ENCODE peak calls at places on chromosome 2, in five cellular contexts. X is neuronal stem cell, T is H1, I is H9, O is mesenchymal stem cell. L is an unnamed sample.

GRCh38 chr2:27960237-27960912 is 69.8 kb downstream of the BABAM2 start:
- DNase-seq in X (no peak), T (no peak), I (no peak), O (peak), L (no peak)

GRCh38 chr2:238099709-238100048 is 461 bp upstream of the ESPNL start:
- DNase-seq in X (no peak), T (peak), I (no peak), O (no peak), L (no peak)

GRCh38 chr2:7057865-7058400 is 140.7 kb downstream of the RNF144A start:
- DNase-seq in X (no peak), T (no peak), I (no peak), O (no peak), L (no peak)

GRCh38 chr2:197306691-197307030 is 3.9 kb downstream of the ANKRD44 start:
- DNase-seq in X (no peak), T (no peak), I (no peak), O (no peak), L (no peak)

GRCh38 chr2:119223521-119224390 is at the start of gene STEAP3:
- DNase-seq in X (peak), T (peak), I (peak), O (peak), L (peak)

GRCh38 chr2:118049140-118050128 is 35.6 kb upstream of the CCDC93 start:
- DNase-seq in X (no peak), T (no peak), I (no peak), O (no peak), L (no peak)

GRCh38 chr2:222912776-222913175 is 51.9 kb downstream of the ACSL3 start:
- DNase-seq in X (no peak), T (no peak), I (no peak), O (no peak), L (no peak)

GRCh38 chr2:141384676-141385075 is 746.1 kb downstream of the LRP1B start:
- DNase-seq in X (no peak), T (no peak), I (no peak), O (peak), L (no peak)

GRCh38 chr2:49801898-49802297 is 647.6 kb upstream of the FSHR start:
- DNase-seq in X (no peak), T (no peak), I (no peak), O (no peak), L (no peak)

GRCh38 chr2:979286-979928 is 28.8 kb downstream of the SNTG2 start:
- DNase-seq in X (no peak), T (no peak), I (no peak), O (no peak), L (no peak)

GRCh38 chr2:147792966-147793617 is 51.7 kb upstream of the ACVR2A start:
- DNase-seq in X (no peak), T (no peak), I (no peak), O (peak), L (peak)

GRCh38 chr2:127811922-127812321 is 951 bp upstream of the WDR33 start:
- DNase-seq in X (no peak), T (no peak), I (no peak), O (no peak), L (no peak)

GRCh38 chr2:127413782-127414743 is 4.2 kb upstream of the PROC start:
- DNase-seq in X (no peak), T (no peak), I (no peak), O (peak), L (no peak)

GRCh38 chr2:239893236-239893515 is 132.0 kb downstream of the NDUFA10 start:
- DNase-seq in X (no peak), T (no peak), I (peak), O (no peak), L (no peak)

GRCh38 chr2:37471994-37472393 is 127.6 kb downstream of the QPCT start:
- DNase-seq in X (no peak), T (no peak), I (no peak), O (peak), L (peak)

GRCh38 chr2:39119732-39120520 is 925 bp downstream of the SOS1 start:
- DNase-seq in X (peak), T (peak), I (peak), O (peak), L (peak)

GRCh38 chr2:149832256-149832655 is 244.7 kb upstream of the MMADHC start:
- DNase-seq in X (no peak), T (no peak), I (no peak), O (no peak), L (no peak)

GRCh38 chr2:12044857-12045256 is 298.4 kb downstream of the LPIN1 start:
- DNase-seq in X (no peak), T (no peak), I (no peak), O (no peak), L (no peak)

GRCh38 chr2:120867290-120868231 is 131.9 kb downstream of the GLI2 start:
- DNase-seq in X (peak), T (peak), I (peak), O (peak), L (peak)

GRCh38 chr2:192298664-192299063 is 103.9 kb upstream of the TMEFF2 start:
- DNase-seq in X (no peak), T (no peak), I (peak), O (no peak), L (no peak)

GRCh38 chr2:10768063-10768507 is 44.5 kb downstream of the PDIA6 start:
- DNase-seq in X (no peak), T (no peak), I (no peak), O (no peak), L (no peak)

GRCh38 chr2:86453838-86454237 is 12.7 kb downstream of the KDM3A start:
- DNase-seq in X (no peak), T (no peak), I (no peak), O (no peak), L (no peak)

GRCh38 chr2:180124273-180124881 is 117.3 kb upstream of the CWC22 start:
- DNase-seq in X (peak), T (no peak), I (peak), O (peak), L (peak)

GRCh38 chr2:86747708-86748627 is 27.9 kb downstream of the RMND5A start:
- DNase-seq in X (no peak), T (no peak), I (no peak), O (peak), L (no peak)

GRCh38 chr2:20107776-20108175 is 56.3 kb upstream of the LAPTM4A start:
- DNase-seq in X (no peak), T (no peak), I (no peak), O (peak), L (peak)

GRCh38 chr2:85768713-85769112 is 14.9 kb downstream of the ATOH8 start:
- DNase-seq in X (no peak), T (no peak), I (no peak), O (peak), L (no peak)

GRCh38 chr2:201908901-201909300 is 102.6 kb downstream of the CDK15 start:
- DNase-seq in X (no peak), T (no peak), I (no peak), O (no peak), L (peak)

GRCh38 chr2:232473467-232473890 is 14.2 kb downstream of the ECEL1 start:
- DNase-seq in X (no peak), T (no peak), I (no peak), O (peak), L (no peak)

GRCh38 chr2:227154976-227155375 is 9.0 kb downstream of the COL4A4 start:
- DNase-seq in X (no peak), T (no peak), I (no peak), O (no peak), L (peak)

GRCh38 chr2:227153766-227154486 is 10.1 kb downstream of the COL4A4 start:
- DNase-seq in X (no peak), T (no peak), I (no peak), O (no peak), L (peak)

GRCh38 chr2:227152093-227152766 is 11.8 kb downstream of the COL4A4 start:
- DNase-seq in X (no peak), T (no peak), I (no peak), O (no peak), L (no peak)

GRCh38 chr2:227155395-227155794 is 8.6 kb downstream of the COL4A4 start:
- DNase-seq in X (no peak), T (no peak), I (no peak), O (no peak), L (peak)

DNA sequence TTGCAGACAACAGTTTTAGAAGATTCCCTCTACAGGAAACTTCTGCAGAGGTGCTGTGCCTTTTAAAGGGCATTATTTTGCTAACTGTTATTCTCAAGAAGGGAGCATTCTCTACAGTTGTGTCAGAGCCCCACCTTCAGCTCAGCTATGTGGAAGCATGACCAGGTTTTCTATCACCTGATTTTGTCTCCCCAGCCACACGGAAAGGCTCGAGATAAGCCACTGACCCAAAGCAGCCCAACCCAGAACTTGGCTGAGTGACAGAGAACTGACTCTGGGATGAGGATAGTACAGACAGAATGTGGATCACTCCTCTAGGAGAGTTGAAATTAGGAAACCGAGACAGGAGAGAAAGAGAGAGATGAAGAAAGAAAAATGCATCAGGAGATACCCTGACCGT is 10.7 kb downstream of the COL4A4 start:
- DNase-seq in X (no peak), T (no peak), I (no peak), O (no peak), L (peak)
- H2BK12ac ChIP-seq in X (no peak), T (no peak), I (no peak), O (no peak), L (no peak)

DNA sequence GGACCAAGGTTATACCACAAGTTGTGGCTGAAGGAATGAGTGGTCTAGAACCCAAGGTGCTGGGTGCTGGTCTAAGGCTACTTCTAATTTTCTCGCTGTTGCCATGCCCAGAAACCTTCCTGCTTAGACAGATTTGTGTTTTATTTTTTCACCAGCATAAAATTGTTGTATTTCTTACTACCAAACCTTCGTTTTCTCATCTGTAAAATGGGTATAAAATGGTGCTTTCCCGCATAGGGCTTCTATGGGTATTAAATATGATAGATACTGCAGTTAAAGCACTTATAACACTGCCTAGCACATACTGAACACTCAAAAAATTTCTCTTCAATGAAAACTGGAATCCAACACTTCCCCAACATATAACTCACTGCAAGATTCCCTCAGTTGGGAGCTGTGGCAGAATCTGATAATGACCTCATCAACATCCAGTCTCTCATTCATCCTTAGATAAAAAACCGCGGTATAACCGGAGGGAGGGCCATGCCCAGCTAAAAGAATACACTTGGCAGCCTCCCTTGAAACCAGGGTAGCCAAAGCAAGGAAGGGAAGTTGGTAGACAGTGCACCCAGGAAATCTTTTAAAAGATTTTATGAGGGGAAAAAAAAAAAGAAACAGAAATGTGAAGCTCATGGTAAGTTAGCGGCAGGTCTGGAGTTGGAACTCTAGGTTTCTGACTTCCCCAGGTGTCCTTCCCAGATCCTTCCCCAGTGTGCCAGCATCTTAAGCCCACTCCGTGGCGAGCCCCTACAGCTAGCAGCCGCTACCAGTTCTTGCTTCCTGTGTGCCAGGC is 1.2 kb downstream of the NEMP2 start:
- DNase-seq in X (no peak), T (no peak), I (no peak), O (no peak), L (no peak)
- H4K8ac ChIP-seq in X (no peak), T (no peak), I (no peak), O (peak), L (peak)

GRCh38 chr2:112725545-112726457 is 5.0 kb downstream of the NT5DC4 start:
- DNase-seq in X (no peak), T (no peak), I (peak), O (no peak), L (no peak)
- H3K18ac ChIP-seq in X (peak), T (no peak), I (peak), O (no peak), L (no peak)

GRCh38 chr2:29981402-29981801 is 60.0 kb upstream of the ALK start:
- DNase-seq in X (no peak), T (no peak), I (no peak), O (no peak), L (no peak)
- H2BK12ac ChIP-seq in X (no peak), T (no peak), I (no peak), O (no peak), L (no peak)

GRCh38 chr2:67394734-67395133 is 2.4 kb upstream of the ETAA1 start:
- DNase-seq in X (no peak), T (no peak), I (no peak), O (peak), L (no peak)

GRCh38 chr2:67393237-67393636 is 3.9 kb upstream of the ETAA1 start:
- DNase-seq in X (no peak), T (no peak), I (no peak), O (no peak), L (no peak)

GRCh38 chr2:67389286-67389685 is 7.8 kb upstream of the ETAA1 start:
- DNase-seq in X (no peak), T (no peak), I (no peak), O (no peak), L (peak)

GRCh38 chr2:67388680-67389079 is 8.5 kb upstream of the ETAA1 start:
- DNase-seq in X (no peak), T (no peak), I (peak), O (no peak), L (no peak)

DNA sequence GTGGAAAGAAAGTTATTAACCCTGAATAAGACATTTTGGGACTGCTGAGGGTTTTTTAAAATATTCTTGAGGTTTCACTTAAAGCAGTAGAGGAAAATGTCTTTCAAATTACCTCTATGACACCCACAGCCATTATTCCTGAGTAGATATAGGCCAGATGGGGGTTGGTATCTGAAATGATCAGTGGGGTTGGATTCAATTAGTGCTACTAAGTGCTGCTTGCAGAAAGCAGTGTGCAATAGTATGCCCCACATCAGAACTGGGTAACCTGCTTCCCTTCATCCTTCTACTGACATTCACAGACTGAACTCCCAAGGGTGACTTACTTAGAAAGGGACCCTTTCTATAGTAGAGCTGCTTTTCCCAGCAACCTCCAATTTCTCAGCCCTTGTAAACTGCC is 7.3 kb upstream of the ETAA1 start:
- DNase-seq in X (no peak), T (no peak), I (no peak), O (no peak), L (no peak)
- H4K8ac ChIP-seq in X (no peak), T (no peak), I (no peak), O (peak), L (no peak)

DNA sequence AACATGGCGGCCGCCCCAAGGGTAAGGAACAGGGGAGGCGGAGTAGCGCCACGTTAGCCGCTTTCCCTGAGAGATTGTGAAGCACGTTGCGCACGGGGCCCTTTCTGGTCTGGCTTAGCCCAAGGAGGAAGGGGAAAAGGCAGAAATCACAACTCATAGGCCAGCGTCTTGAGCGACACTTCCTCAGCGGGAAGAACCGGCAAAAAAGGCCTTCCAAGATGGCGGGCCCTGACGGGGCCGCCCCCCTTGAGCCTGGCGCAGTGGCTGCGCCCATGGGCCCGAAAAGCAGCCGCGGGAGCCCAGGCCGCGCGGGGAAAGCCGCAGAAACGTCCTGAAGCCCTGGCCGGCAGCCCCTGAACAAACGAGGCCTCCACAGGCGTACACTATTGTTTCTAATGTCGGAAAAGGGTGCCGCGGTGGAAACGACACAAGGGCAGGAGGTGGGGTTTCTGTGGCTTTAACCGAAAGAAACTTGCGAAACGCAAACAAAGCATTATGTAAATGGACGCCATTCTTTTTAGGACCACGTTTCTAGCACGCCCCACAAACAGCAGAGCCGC is 919 bp upstream of the PCBP1 start:
- DNase-seq in X (peak), T (peak), I (peak), O (peak), L (peak)
- H3K18ac ChIP-seq in X (peak), T (peak), I (peak), O (peak), L (peak)

DNA sequence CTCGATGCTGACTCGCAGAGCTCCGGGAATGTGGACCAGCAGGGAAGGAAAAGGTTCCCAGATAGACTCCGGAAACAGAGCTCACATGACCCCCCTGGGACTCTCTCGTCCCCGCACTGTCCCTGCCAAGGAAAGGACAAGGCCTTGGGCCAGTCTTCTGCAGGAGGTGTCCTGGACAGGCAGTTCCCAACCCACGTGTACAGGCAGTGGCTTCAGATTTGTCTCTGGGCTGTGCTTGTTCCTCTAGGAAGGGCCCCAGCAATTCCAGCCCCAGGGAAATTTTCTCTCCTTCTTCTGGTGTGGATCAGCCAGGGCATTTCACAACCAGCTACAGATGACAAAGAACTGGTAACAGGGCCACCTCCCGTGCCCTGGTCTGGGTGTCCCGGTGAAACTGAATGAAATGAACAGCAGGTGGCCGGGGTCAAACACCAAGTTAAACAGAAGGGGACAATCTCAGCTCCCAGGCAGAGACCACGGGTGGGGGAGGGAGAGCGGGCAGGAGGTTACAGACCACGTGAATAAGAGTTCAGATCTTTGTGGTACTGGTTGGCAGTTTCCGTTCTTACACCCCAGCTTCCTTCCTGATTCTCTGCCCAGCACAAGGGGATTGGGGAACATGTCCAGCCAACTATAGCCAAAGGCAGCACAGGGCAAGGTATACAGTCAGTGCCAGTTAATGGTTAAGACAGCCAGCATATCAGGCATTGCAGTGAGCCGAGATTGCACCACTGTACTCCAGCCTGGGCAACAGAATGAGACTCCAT is 52.2 kb upstream of the CAB39 start:
- DNase-seq in X (no peak), T (no peak), I (no peak), O (peak), L (peak)
- H2BK12ac ChIP-seq in X (no peak), T (no peak), I (no peak), O (no peak), L (peak)

GRCh38 chr2:229943171-229943570 is 20.9 kb downstream of the FBXO36 start:
- DNase-seq in X (no peak), T (no peak), I (no peak), O (no peak), L (no peak)
- H4K8ac ChIP-seq in X (no peak), T (no peak), I (no peak), O (no peak), L (no peak)

L was measured in trophoblast cell.